ENCODE peak calls at places on chromosome 9, in six cellular contexts. J is mesenchymal stem cell, I is adrenal gland, O is pancreas, L is iPS DF 6.9, P is sigmoid colon. K is an unnamed sample.

GRCh38 chr9:135387976-135388375 is 91.6 kb upstream of the PPP1R26 start:
- DNase-seq in J (no peak), I (no peak), P (no peak), L (no peak), O (no peak), K (no peak)

GRCh38 chr9:37430841-37431597 is 8.5 kb downstream of the GRHPR start:
- DNase-seq in L (no peak), J (no peak), O (no peak), I (no peak), P (peak; percentile 66), K (no peak)

GRCh38 chr9:92954078-92954861 is 6.9 kb downstream of the FGD3 start:
- DNase-seq in J (no peak), I (peak; percentile 31), P (no peak), O (no peak), L (no peak), K (peak; percentile 33)

GRCh38 chr9:27625751-27626628 is 52.7 kb upstream of the C9orf72 start:
- DNase-seq in O (no peak), I (no peak), L (no peak), P (no peak), J (no peak), K (no peak)

GRCh38 chr9:25936031-25936430 is 257.8 kb upstream of the TUSC1 start:
- DNase-seq in P (no peak), I (no peak), O (no peak), L (no peak), J (no peak), K (no peak)

GRCh38 chr9:79482078-79482477 is 89.7 kb upstream of the TLE4 start:
- DNase-seq in P (no peak), I (no peak), J (peak; percentile 13), O (no peak), L (no peak), K (no peak)

GRCh38 chr9:130746434-130747212 is 53.0 kb downstream of the EXOSC2 start:
- DNase-seq in P (no peak), L (no peak), I (no peak), J (no peak), O (no peak), K (no peak)

GRCh38 chr9:133528001-133528886 is 3.5 kb upstream of the MYMK start:
- DNase-seq in J (no peak), P (no peak), I (no peak), O (no peak), L (no peak), K (peak; percentile 45)

GRCh38 chr9:84554069-84554659 is 115.4 kb upstream of the NTRK2 start:
- DNase-seq in L (peak; percentile 25), P (no peak), J (no peak), O (no peak), I (no peak), K (no peak)

GRCh38 chr9:136225748-136226679 is 19.6 kb downstream of the QSOX2 start:
- DNase-seq in L (no peak), I (peak; percentile 46), O (peak; percentile 53), P (no peak), J (peak; percentile 50), K (peak; percentile 52)

GRCh38 chr9:86695904-86696424 is 251.3 kb downstream of the GAS1 start:
- DNase-seq in P (no peak), J (no peak), I (no peak), O (no peak), L (no peak), K (no peak)

GRCh38 chr9:25029724-25030123 is 484.0 kb upstream of the IZUMO3 start:
- DNase-seq in P (no peak), J (no peak), O (no peak), L (no peak), I (no peak), K (no peak)

GRCh38 chr9:91395553-91396470 is 27.8 kb downstream of the NFIL3 start:
- DNase-seq in P (no peak), O (no peak), I (no peak), J (peak; percentile 76), L (no peak), K (no peak)

GRCh38 chr9:116816484-116816883 is 129.4 kb downstream of the TRIM32 start:
- DNase-seq in P (no peak), I (no peak), J (no peak), L (no peak), O (no peak), K (no peak)

GRCh38 chr9:82436480-82436879 is 447.9 kb downstream of the SPATA31D1 start:
- DNase-seq in L (no peak), P (no peak), J (no peak), O (no peak), I (no peak), K (no peak)

GRCh38 chr9:97848237-97848581 is 4.8 kb upstream of the FOXE1 start:
- DNase-seq in O (no peak), P (no peak), I (no peak), J (no peak), L (no peak), K (no peak)

GRCh38 chr9:129383415-129384088 is 205.5 kb upstream of the IER5L start:
- DNase-seq in O (peak; percentile 76), L (no peak), P (peak; percentile 92), I (peak; percentile 86), J (peak; percentile 77), K (peak; percentile 83)

GRCh38 chr9:132146015-132146414 is 15.8 kb upstream of the NTNG2 start:
- DNase-seq in O (no peak), P (no peak), J (no peak), I (no peak), L (no peak), K (no peak)

GRCh38 chr9:101131326-101131725 is 102.8 kb downstream of the PLPPR1 start:
- DNase-seq in O (no peak), L (no peak), J (no peak), I (no peak), P (no peak), K (no peak)

GRCh38 chr9:14313951-14314423 is at the start of gene NFIB:
- DNase-seq in O (peak; percentile 63), L (no peak), I (peak; percentile 83), P (peak; percentile 81), J (peak; percentile 46), K (peak; percentile 58)

GRCh38 chr9:113720495-113720894 is 155.6 kb upstream of the ZNF618 start:
- DNase-seq in P (no peak), I (no peak), J (no peak), L (no peak), O (no peak), K (no peak)
- H3K27ac ChIP-seq in P (no peak overlapping the region), I (no peak overlapping the region), J (no peak overlapping the region), L (no peak overlapping the region), O (no peak overlapping the region), K (no peak overlapping the region)

GRCh38 chr9:127833555-127833954 is 20.9 kb downstream of the ENG start:
- DNase-seq in P (no peak), I (peak; percentile 58), L (no peak), J (peak; percentile 68), O (no peak), K (no peak)
- H3K4me1 ChIP-seq in P (peaks cover 52% of the 10 kb centered on the region), I (peaks cover 76% of the 10 kb centered on the region), L (peaks cover 3% of the 10 kb centered on the region), J (peaks cover 37% of the 10 kb centered on the region), O (no peaks in the 10 kb centered on the region), K (peaks cover 74% of the 10 kb centered on the region)

GRCh38 chr9:137315581-137316011 is 13.5 kb upstream of the NRARP start:
- DNase-seq in L (no peak), J (no peak), I (no peak), P (no peak), O (no peak), K (no peak)
- H3K27ac ChIP-seq in L (no peak overlapping the region), J (no peak overlapping the region), I (no peak overlapping the region), P (no peak overlapping the region), O (peak overlapping the region; percentile 11), K (peak overlapping the region; percentile 2)

GRCh38 chr9:6441269-6441668 is 28.3 kb downstream of the UHRF2 start:
- DNase-seq in L (no peak), I (no peak), O (no peak), P (no peak), J (no peak), K (no peak)

GRCh38 chr9:6440405-6440804 is 27.4 kb downstream of the UHRF2 start:
- DNase-seq in J (no peak), P (no peak), I (no peak), L (no peak), O (no peak), K (no peak)

GRCh38 chr9:6439051-6439703 is 26.2 kb downstream of the UHRF2 start:
- DNase-seq in L (no peak), J (no peak), P (no peak), I (no peak), O (no peak), K (no peak)

GRCh38 chr9:6444108-6444507 is 31.1 kb downstream of the UHRF2 start:
- DNase-seq in O (no peak), L (no peak), I (no peak), J (no peak), P (no peak), K (no peak)

DNA sequence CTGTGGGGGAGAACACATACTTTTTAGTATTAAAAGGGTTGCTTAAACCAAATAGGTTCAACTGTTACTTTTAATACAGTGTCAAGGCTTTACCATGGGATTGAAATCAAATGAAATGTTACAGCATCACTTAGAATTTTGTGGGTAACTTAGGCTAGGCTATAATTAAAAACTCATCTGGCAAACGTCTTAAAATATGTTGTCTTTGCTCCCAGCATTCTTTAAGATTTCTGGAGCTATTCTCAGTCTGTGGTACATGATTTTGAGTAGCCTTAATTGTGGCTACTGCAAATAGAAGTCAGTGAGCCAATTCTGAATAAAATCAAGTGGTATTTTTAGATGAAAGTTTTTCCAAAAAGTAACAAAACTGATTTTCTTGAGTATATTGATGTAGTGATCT is 30.7 kb downstream of the UHRF2 start:
- DNase-seq in P (no peak), O (no peak), L (no peak), I (no peak), J (no peak), K (no peak)
- H3K4me1 ChIP-seq in P (peaks cover 44% of the 10 kb centered on the region), O (peaks cover 19% of the 10 kb centered on the region), L (no peaks in the 10 kb centered on the region), I (peaks cover 13% of the 10 kb centered on the region), J (peaks cover 2% of the 10 kb centered on the region), K (peaks cover 11% of the 10 kb centered on the region)

DNA sequence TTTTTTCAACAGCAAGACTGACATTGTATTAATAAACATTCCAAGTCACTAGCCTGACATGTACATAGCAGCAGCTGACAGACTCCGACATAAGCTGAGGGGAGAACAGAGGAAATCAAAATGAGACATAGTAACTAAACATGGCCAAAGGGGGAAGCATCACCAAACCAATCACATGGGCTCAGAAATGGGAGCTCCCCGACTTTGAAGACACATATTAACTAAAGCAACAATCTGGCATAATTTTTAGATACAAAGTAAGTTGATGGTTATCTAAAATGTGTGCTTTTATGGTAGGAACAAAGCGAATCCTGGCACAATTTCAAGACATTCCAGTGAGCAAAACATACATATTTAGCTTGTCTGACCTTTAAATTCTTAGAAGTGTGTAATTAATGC is 156.8 kb downstream of the MAPKAP1 start:
- DNase-seq in I (no peak), P (no peak), L (no peak), O (no peak), J (peak; percentile 29), K (no peak)
- H3K27ac ChIP-seq in I (peak overlapping the region; percentile 69), P (peak overlapping the region; percentile 66), L (no peak overlapping the region), O (no peak overlapping the region), J (peak overlapping the region; percentile 10), K (peak overlapping the region; percentile 85)

GRCh38 chr9:77843088-77843985 is 188.3 kb downstream of the GNAQ start:
- DNase-seq in I (no peak), P (no peak), L (no peak), J (no peak), O (no peak), K (no peak)

GRCh38 chr9:77847626-77848025 is 184.0 kb downstream of the GNAQ start:
- DNase-seq in P (no peak), I (no peak), O (no peak), J (no peak), L (no peak), K (no peak)

GRCh38 chr9:77841739-77842386 is 189.7 kb downstream of the GNAQ start:
- DNase-seq in J (no peak), O (no peak), I (no peak), P (no peak), L (no peak), K (no peak)

GRCh38 chr9:77846957-77847574 is 184.5 kb downstream of the GNAQ start:
- DNase-seq in J (peak; percentile 70), L (no peak), I (no peak), O (no peak), P (no peak), K (no peak)

GRCh38 chr9:77844415-77844814 is 187.2 kb downstream of the GNAQ start:
- DNase-seq in J (no peak), P (no peak), O (no peak), L (no peak), I (no peak), K (no peak)
- H3K4me1 ChIP-seq in J (peaks cover 10% of the 10 kb centered on the region), P (peaks cover 60% of the 10 kb centered on the region), O (peaks cover 2% of the 10 kb centered on the region), L (no peaks in the 10 kb centered on the region), I (peaks cover 47% of the 10 kb centered on the region), K (peaks cover 24% of the 10 kb centered on the region)

K was measured in thyroid gland.